ENCODE peak calls at places on chromosomes 4 and X, in eight cellular contexts. I, J, R, B, S, Y, P and V are unnamed samples.

GRCh38 chr4:156378053-156378665 is 424.5 kb upstream of the CTSO start:
- DNase-seq in I (peak; percentile 24), Y (peak; percentile 27), B (peak; percentile 50), P (peak; percentile 35), R (no peak), J (peak; percentile 24), S (no peak), V (peak; percentile 10)

GRCh38 chr4:103415801-103416200 is 217.7 kb upstream of the CENPE start:
- DNase-seq in Y (no peak), I (no peak), R (no peak), B (no peak), S (no peak), P (no peak), J (no peak), V (no peak)

GRCh38 chr4:122632396-122633143 is 11.7 kb upstream of the IL21 start:
- DNase-seq in I (peak; percentile 8), P (no peak), J (no peak), Y (no peak), B (no peak), R (no peak), S (no peak), V (no peak)

GRCh38 chrX:1450381-1451161 is 2.1 kb downstream of the ASMTL start:
- DNase-seq in B (no peak), I (no peak), J (no peak), Y (no peak), R (peak; percentile 51), S (peak; percentile 25), P (no peak), V (no peak)

GRCh38 chr4:186810613-186811150 is 87.0 kb upstream of the FAT1 start:
- DNase-seq in R (no peak), Y (no peak), P (no peak), B (peak; percentile 75), S (no peak), J (no peak), I (no peak), V (no peak)

GRCh38 chr4:6907658-6908191 is 1.9 kb upstream of the TBC1D14 start:
- DNase-seq in J (peak; percentile 21), P (no peak), R (peak; percentile 78), Y (no peak), B (peak; percentile 77), I (peak; percentile 54), S (no peak), V (no peak)

GRCh38 chr4:123750044-123750443 is 353.4 kb downstream of the SPRY1 start:
- DNase-seq in P (peak; percentile 22), J (no peak), B (peak; percentile 84), I (no peak), Y (peak; percentile 33), R (no peak), S (no peak), V (no peak)

GRCh38 chr4:20954541-20954940 is 254.3 kb downstream of the PACRGL start:
- DNase-seq in J (no peak), P (no peak), R (no peak), I (peak; percentile 40), B (no peak), S (peak; percentile 22), Y (no peak), V (no peak)

GRCh38 chrX:19563746-19564145 is 48.4 kb upstream of the MAP3K15 start:
- DNase-seq in J (no peak), P (no peak), S (no peak), R (no peak), B (no peak), I (no peak), Y (no peak), V (no peak)

GRCh38 chrX:101108293-101108692 is 10.3 kb downstream of the CENPI start:
- DNase-seq in P (no peak), R (no peak), B (no peak), J (no peak), S (no peak), I (peak; percentile 81), Y (no peak), V (no peak)

GRCh38 chrX:148310402-148311200 is 189.8 kb upstream of the AFF2 start:
- DNase-seq in I (no peak), B (no peak), R (no peak), P (no peak), J (no peak), Y (no peak), S (no peak), V (no peak)

GRCh38 chr4:146333187-146333894 is 119.0 kb downstream of the REELD1 start:
- DNase-seq in I (peak; percentile 51), Y (peak; percentile 93), R (no peak), P (peak; percentile 41), S (no peak), B (no peak), J (no peak), V (no peak)

GRCh38 chr4:93182722-93183121 is 645.8 kb upstream of the ATOH1 start:
- DNase-seq in I (no peak), P (no peak), S (peak; percentile 16), J (no peak), B (no peak), Y (no peak), R (no peak), V (no peak)

GRCh38 chr4:145298885-145299284 is 118.5 kb upstream of the OTUD4 start:
- DNase-seq in P (no peak), J (no peak), I (no peak), B (no peak), S (no peak), R (no peak), Y (peak; percentile 5), V (no peak)

GRCh38 chr4:41744572-41745291 is 3.8 kb downstream of the PHOX2B start:
- DNase-seq in P (no peak), B (peak; percentile 10), R (peak; percentile 46), J (no peak), S (no peak), I (no peak), Y (no peak), V (no peak)

GRCh38 chrX:136850441-136851175 is 29.9 kb downstream of the RBMX start:
- DNase-seq in B (no peak), S (peak; percentile 29), I (no peak), J (no peak), Y (no peak), P (no peak), R (no peak), V (no peak)

GRCh38 chr4:185958094-185958493 is 110.9 kb upstream of the TLR3 start:
- DNase-seq in I (no peak), R (no peak), B (no peak), S (no peak), Y (no peak), P (no peak), J (no peak), V (no peak)

GRCh38 chrX:32408389-32408788 is 803.0 kb downstream of the DMD start:
- DNase-seq in I (no peak), B (no peak), R (no peak), S (no peak), J (no peak), Y (no peak), P (no peak), V (no peak)

GRCh38 chrX:108090474-108091265 is 672 bp downstream of the PSMD10 start:
- DNase-seq in Y (peak; percentile 21), S (no peak), I (peak; percentile 38), B (no peak), J (no peak), P (no peak), R (no peak), V (no peak)

GRCh38 chr4:83010111-83010521 is 507 bp downstream of the LIN54 start:
- DNase-seq in Y (peak; percentile 44), I (peak; percentile 55), J (no peak), S (no peak), R (no peak), P (no peak), B (no peak), V (no peak)

GRCh38 chr4:86014599-86014998 is 345.3 kb downstream of the MAPK10 start:
- DNase-seq in J (no peak), Y (peak; percentile 40), P (no peak), I (peak; percentile 36), B (no peak), S (no peak), R (no peak), V (no peak)

GRCh38 chrX:95346854-95347253 is 1337.8 kb upstream of the DIAPH2 start:
- DNase-seq in Y (peak; percentile 10), J (no peak), R (no peak), P (no peak), B (no peak), S (no peak), I (peak; percentile 0), V (no peak)

GRCh38 chrX:105477351-105477750 is 256.9 kb upstream of the TEX13A start:
- DNase-seq in J (no peak), S (no peak), R (no peak), Y (no peak), I (peak; percentile 60), P (no peak), B (no peak), V (no peak)

GRCh38 chr4:46442963-46443362 is 53.0 kb upstream of the GABRA2 start:
- DNase-seq in Y (no peak), R (no peak), S (no peak), I (no peak), B (no peak), J (no peak), P (no peak), V (no peak)

GRCh38 chrX:134716620-134717012 is 58.3 kb upstream of the PLAC1 start:
- DNase-seq in B (no peak), Y (no peak), I (no peak), J (no peak), P (no peak), S (no peak), R (no peak), V (no peak)

GRCh38 chrX:130330706-130331105 is 9.0 kb upstream of the SLC25A14 start:
- DNase-seq in J (peak; percentile 64), S (peak; percentile 51), I (peak; percentile 61), P (peak; percentile 16), R (peak; percentile 37), Y (peak; percentile 48), B (peak; percentile 60), V (no peak)
- TF ChIP-seq CTCF in J (peak; percentile 67), S (no peak), I (peak; percentile 57), P (peak; percentile 51), R (peak; percentile 22), Y (peak; percentile 62), B (peak; percentile 57), V (peak; percentile 68)

GRCh38 chr4:8877780-8878040 is 6.1 kb upstream of the HMX1 start:
- DNase-seq in S (no peak), I (no peak), P (no peak), J (no peak), R (no peak), B (peak; percentile 16), Y (no peak), V (no peak)
- H3K4me3 ChIP-seq in S (no peak overlapping the region), I (no peak overlapping the region), P (no peak overlapping the region), J (no peak overlapping the region), R (no peak overlapping the region), B (no peak overlapping the region), Y (no peak overlapping the region), V (no peak overlapping the region)

GRCh38 chr4:148044889-148045352 is 313.0 kb downstream of the ARHGAP10 start:
- DNase-seq in S (no peak), R (no peak), P (no peak), Y (peak; percentile 30), B (no peak), I (no peak), J (no peak), V (no peak)
- TF ChIP-seq CTCF in S (no peak), R (no peak), P (no peak), Y (peak; percentile 33), B (peak; percentile 10), I (peak; percentile 8), J (no peak), V (peak; percentile 32)

DNA sequence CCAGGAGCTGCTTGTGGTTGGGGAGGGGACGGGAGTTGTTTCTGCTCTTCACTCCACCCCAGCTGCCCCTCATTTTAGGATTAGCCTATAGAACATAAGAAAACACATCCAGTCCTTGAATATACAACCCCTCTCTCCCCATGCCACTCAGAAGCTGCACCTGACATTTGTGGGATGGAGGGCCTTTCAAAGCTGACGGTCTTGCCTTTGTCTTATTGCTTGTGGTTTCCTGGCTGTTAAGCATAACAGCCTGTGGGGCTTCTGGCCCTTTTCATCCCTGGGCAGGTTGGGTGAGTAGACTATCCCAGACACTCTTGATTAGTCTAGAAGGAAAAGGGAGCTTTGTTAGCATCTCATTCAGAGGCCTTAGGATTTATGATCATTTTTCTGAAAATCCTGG is 407.6 kb upstream of the BOD1L1 start:
- DNase-seq in B (no peak), J (no peak), I (no peak), P (no peak), R (no peak), Y (no peak), S (no peak), V (no peak)
- H3K4me3 ChIP-seq in B (no peak overlapping the region), J (no peak overlapping the region), I (no peak overlapping the region), P (no peak overlapping the region), R (no peak overlapping the region), Y (no peak overlapping the region), S (no peak overlapping the region), V (no peak overlapping the region)